ENCODE peak calls at places on chromosomes 4 and X, in five cellular contexts. R is H9, D is astrocyte of the spinal cord, F is left ventricle myocardium inferior, P is HFF-Myc. J is an unnamed sample.

GRCh38 chr4:96483308-96484030 is 643.6 kb downstream of the PDHA2 start:
- DNase-seq in R (peak), D (no peak), F (no peak), P (no peak), J (no peak)

GRCh38 chrX:37405954-37406353 is 56.8 kb downstream of the PRRG1 start:
- DNase-seq in R (no peak), D (peak), F (no peak), P (no peak), J (no peak)

GRCh38 chr4:7759221-7759620 is 180.4 kb downstream of the AFAP1 start:
- DNase-seq in R (no peak), D (no peak), F (no peak), P (no peak), J (peak)

GRCh38 chr4:75633846-75634245 is 3.5 kb upstream of the CDKL2 start:
- DNase-seq in R (no peak), D (peak), F (no peak), P (no peak), J (no peak)

GRCh38 chr4:81465668-81466357 is 5.9 kb downstream of the RASGEF1B start:
- DNase-seq in R (no peak), D (no peak), F (no peak), P (no peak), J (no peak)

GRCh38 chrX:134794692-134795091 is 136.4 kb upstream of the PLAC1 start:
- DNase-seq in R (no peak), D (no peak), F (no peak), P (no peak), J (no peak)

GRCh38 chrX:50691820-50692219 is 122.2 kb downstream of the SHROOM4 start:
- DNase-seq in R (peak), D (peak), F (no peak), P (peak), J (no peak)

GRCh38 chr4:86848136-86848535 is 1.0 kb downstream of the SLC10A6 start:
- DNase-seq in R (no peak), D (peak), F (no peak), P (no peak), J (no peak)

GRCh38 chr4:121484633-121485032 is 103.8 kb upstream of the QRFPR start:
- DNase-seq in R (peak), D (peak), F (no peak), P (peak), J (no peak)

GRCh38 chrX:102975016-102975415 is 37.9 kb downstream of the RAB40AL start:
- DNase-seq in R (no peak), D (no peak), F (no peak), P (no peak), J (no peak)

GRCh38 chr4:76896731-76897521 is 1.0 kb downstream of the SOWAHB start:
- DNase-seq in R (peak), D (peak), F (peak), P (no peak), J (peak)

GRCh38 chrX:20362268-20363002 is 95.7 kb upstream of the RPS6KA3 start:
- DNase-seq in R (no peak), D (peak), F (no peak), P (no peak), J (no peak)

GRCh38 chr4:54073481-54073880 is 9.1 kb upstream of the CHIC2 start:
- DNase-seq in R (no peak), D (no peak), F (no peak), P (no peak), J (no peak)

GRCh38 chrX:75156537-75156945 is 458 bp upstream of the ABCB7 start:
- DNase-seq in R (no peak), D (no peak), F (no peak), P (no peak), J (no peak)

GRCh38 chr4:25928320-25928955 is 14.4 kb downstream of the SMIM20 start:
- DNase-seq in R (no peak), D (no peak), F (no peak), P (no peak), J (no peak)

GRCh38 chr4:70183168-70183939 is 12.2 kb upstream of the ODAM start:
- DNase-seq in R (peak), D (peak), F (no peak), P (no peak), J (no peak)

GRCh38 chrX:118271770-118272169 is 74.1 kb upstream of the WDR44 start:
- DNase-seq in R (no peak), D (no peak), F (no peak), P (peak), J (no peak)

GRCh38 chr4:16449381-16449780 is 223.1 kb upstream of the TAPT1 start:
- DNase-seq in R (no peak), D (no peak), F (no peak), P (no peak), J (no peak)

GRCh38 chr4:16450031-16450430 is 223.8 kb upstream of the TAPT1 start:
- DNase-seq in R (no peak), D (no peak), F (no peak), P (no peak), J (no peak)

GRCh38 chr4:16448240-16448639 is 222.0 kb upstream of the TAPT1 start:
- DNase-seq in R (no peak), D (no peak), F (no peak), P (no peak), J (no peak)

DNA sequence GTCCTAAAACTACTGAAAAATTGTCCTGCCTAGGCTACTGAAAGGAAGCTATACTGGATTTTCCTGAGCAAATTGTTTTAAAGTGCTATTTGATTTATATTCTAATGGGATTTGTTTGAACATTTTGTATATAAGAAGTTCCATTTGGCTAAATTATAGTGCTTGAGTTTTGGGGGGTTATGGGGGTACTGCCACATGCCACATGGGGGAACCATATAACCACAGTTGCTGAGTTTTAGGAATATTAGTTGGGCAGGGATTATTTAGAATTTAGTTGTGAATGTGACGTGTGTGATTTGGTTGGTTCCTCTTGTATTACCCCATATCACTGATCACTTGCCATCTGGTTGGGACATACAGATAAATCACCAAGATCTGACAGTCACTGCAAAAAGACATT is 224.5 kb upstream of the TAPT1 start:
- DNase-seq in R (no peak), D (no peak), F (no peak), P (no peak), J (no peak)
- TF ChIP-seq CTCF in R (peak), D (peak), F (peak), P (peak), J (no peak)

DNA sequence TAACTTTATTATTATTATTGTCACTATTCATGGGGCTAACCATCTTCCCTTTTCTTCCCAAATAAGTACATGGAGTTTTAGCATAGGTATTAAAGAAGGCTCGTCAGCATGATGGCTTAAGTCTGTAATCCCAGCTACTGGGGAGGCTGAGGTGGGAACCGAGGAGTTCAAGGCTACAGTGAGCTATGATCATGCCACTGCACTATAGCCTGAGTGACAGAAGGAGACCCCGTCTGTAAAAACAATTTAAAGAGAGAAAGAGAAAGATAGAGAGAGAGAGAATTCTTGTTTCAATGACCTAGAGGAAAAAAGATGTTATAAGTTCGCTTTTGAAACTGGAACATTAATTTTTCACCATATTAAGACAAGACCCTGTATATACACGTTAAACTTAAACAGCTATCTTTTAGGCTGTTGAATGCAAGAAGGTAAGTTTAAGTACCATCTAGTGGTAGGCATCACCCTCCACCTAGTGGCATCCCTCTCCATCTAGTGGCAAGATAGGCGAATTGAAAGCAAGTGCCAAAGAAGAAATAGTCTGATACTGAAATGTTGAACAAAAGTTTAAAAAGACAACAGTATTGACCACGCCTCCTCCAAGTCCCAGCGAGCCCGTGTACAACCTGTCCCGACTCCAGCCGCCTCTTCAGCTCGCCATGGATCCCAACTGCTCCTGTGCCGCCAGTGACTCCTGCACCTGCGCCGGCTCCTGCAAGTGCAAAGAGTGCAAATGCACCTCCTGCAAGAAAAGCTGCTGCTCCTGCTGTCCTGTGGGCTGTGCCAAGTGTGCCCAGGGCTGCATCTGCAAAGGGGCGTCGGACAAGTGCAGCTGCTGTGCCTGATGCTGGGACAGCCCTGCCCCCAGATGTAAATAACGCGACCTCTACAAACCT is 26.0 kb upstream of the YTHDC1 start:
- DNase-seq in R (peak), D (peak), F (no peak), P (no peak), J (no peak)
- TF ChIP-seq CTCF in R (peak), D (peak), F (peak), P (peak), J (peak)

DNA sequence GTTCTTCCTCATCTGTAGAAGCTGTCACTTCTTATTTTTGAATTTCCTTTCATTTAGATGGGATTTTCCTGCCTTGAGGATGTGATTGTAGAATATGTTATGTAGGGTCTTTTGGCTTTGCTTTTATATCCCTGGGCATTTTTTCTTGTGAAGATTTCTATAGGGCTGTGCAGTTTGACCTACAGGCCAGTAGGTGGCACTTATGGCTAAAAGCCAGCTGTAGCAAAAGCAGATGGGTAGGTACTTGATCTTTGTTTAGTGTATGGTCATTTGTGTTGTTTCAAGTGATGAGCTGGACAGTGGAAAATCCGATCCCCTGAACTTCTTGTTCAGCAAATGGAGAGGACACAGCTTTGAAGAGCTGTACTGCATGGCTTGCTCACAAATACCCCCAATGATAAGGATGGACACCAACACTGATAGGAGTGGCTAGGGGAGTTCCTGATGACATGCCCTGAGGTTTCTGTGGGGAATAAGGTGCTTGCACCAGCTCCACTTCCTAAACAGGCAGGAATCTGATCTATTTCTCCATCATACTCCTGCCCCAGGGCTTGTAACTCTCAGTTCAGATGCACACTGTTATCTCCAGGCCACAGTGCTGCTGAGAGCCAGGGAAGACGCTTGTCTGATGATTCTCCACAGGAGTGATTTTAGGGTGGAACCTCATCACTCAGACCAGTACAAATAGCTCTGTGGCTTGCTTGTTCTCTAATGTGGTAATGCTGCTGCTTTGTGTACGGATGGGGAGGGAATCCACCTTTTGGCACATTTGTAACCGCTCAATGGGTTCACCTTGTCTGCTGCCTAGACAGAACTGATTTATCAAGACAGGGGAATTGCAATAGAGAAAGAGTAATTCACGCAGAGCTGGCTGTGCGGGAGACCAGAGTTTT is 417.1 kb upstream of the MAGEB16 start:
- DNase-seq in R (no peak), D (peak), F (no peak), P (no peak), J (no peak)
- TF ChIP-seq CTCF in R (peak), D (peak), F (peak), P (peak), J (no peak)

GRCh38 chr4:84482564-84483563 is 16.2 kb downstream of the NKX6-1 start:
- DNase-seq in R (peak), D (no peak), F (no peak), P (no peak), J (no peak)
- TF ChIP-seq CTCF in R (peak), D (peak), F (peak), P (peak), J (no peak)

DNA sequence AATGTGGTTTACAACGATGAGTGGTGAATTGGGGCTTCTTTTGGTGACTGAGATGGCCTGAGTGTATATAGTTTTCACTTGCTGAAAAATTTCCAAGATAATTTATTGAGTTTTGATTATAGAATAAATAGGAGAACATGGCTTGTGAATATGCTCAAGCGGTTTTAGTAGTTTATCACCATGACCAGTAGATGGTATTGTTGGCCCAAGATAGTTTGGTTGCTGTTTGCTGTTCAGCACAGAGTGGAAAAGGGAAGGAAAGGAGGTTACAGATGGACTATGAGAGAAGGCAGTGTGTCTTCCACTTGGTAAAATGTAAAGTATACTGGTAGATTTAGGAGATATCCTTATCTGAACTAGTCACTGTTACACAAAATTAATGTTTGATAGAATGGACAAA is 55.8 kb upstream of the POU4F2 start:
- DNase-seq in R (no peak), D (no peak), F (no peak), P (no peak), J (no peak)
- TF ChIP-seq CTCF in R (peak), D (no peak), F (no peak), P (no peak), J (no peak)

DNA sequence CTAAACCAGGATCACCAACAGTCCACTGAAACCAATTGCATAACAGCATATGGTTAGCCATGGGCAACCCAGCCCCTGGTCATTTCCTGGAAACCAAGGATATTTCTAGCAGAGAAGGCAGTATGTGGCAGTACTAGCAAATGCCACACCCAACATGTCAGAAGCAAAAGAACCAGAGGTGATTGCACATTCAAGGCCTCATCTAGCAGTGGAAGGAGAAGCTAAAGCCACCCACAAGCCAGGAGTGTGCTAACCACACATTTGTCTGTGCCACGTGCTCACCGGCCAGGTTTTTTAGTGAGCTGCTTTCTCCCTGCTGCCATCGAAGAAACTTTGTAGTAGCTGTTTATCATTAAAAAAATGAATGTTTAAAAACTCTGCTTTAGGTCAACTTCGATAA is 42.0 kb downstream of the TEC start:
- DNase-seq in R (no peak), D (no peak), F (no peak), P (no peak), J (no peak)
- TF ChIP-seq CTCF in R (no peak), D (no peak), F (no peak), P (no peak), J (no peak)

GRCh38 chr4:48912349-48912748 is 5.8 kb upstream of the OCIAD2 start:
- DNase-seq in R (no peak), D (no peak), F (no peak), P (no peak), J (no peak)
- TF ChIP-seq CTCF in R (no peak), D (no peak), F (no peak), P (no peak), J (no peak)

DNA sequence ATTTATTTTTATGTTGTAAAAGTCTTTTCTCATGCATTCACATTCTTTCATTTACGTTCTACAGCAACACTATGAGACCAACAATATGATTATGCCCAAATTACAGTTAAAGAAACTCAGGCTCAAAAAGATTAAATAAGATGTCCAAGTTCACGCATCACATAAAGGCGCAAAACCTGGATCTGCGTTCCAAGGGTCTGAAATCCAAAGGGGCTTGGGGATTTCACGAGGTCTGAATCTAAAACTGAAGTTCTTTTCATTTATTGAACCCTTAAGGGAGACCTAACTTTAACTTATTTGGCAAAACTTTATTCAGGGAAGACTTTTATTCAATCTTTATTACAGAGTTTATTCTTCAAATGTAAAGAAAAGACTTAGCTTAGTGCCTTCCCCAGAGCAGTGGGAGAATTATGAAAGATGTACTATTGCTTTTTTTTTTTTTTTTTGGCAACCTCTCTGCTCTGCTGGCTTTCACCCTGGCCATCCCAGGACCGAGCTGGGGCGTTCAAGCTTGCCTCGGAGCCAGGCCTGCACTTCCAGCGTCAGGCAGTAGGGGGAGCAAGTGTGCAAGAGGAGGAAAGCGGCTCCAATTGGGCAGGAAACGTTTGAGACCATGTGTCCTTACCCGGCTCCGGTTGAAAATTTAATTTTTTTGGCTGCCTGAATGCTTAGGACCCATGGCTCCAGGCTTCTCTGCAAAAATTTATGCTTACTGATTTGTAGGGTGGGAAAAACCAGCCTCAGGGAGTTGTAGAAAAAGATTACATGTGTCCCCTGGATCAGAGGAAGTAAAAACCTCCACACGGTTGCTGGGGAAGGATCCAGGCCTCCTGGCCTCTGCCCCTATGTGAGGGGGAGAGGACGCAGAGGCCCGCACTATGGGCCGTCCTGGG is 344.3 kb upstream of the KLF3 start:
- DNase-seq in R (peak), D (peak), F (peak), P (peak), J (peak)
- TF ChIP-seq CTCF in R (peak), D (peak), F (peak), P (peak), J (peak)

GRCh38 chr4:154781983-154782293 is 866 bp downstream of the RBM46 start:
- DNase-seq in R (no peak), D (no peak), F (no peak), P (no peak), J (no peak)

GRCh38 chr4:154781126-154781982 is at the start of gene RBM46:
- DNase-seq in R (peak), D (no peak), F (no peak), P (no peak), J (no peak)

GRCh38 chr4:154779362-154779947 is 1.6 kb upstream of the RBM46 start:
- DNase-seq in R (no peak), D (peak), F (no peak), P (peak), J (no peak)
- TF ChIP-seq CTCF in R (peak), D (peak), F (peak), P (peak), J (no peak)

GRCh38 chr4:37971202-37971601 is 11.0 kb downstream of the PTTG2 start:
- DNase-seq in R (no peak), D (no peak), F (no peak), P (no peak), J (no peak)

GRCh38 chr4:37967749-37968148 is 7.6 kb downstream of the PTTG2 start:
- DNase-seq in R (no peak), D (no peak), F (no peak), P (no peak), J (no peak)

GRCh38 chr4:37973481-37973880 is 13.3 kb downstream of the PTTG2 start:
- DNase-seq in R (no peak), D (no peak), F (no peak), P (no peak), J (no peak)

GRCh38 chr4:37968747-37969146 is 8.5 kb downstream of the PTTG2 start:
- DNase-seq in R (no peak), D (no peak), F (no peak), P (no peak), J (no peak)

DNA sequence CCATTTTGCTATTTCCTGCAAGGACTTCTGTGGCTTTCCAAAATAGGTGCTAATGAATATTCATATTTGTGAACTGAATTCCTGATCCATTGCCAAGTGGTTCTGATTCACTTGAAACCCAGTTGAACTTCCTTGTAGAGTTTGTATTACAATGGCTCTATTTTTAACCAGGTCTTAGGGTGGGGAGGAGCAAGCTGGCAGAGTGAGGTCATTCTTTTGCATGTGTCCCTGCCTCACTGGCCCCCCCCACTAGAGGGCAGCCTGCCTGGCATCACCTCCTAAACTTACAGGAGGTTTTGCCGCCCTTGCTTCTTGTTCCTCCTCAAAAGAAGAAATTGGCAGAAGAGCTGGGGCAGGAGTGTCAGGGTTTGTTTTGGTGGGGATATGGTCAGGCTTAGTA is 10.5 kb downstream of the PTTG2 start:
- DNase-seq in R (peak), D (peak), F (peak), P (no peak), J (peak)
- TF ChIP-seq CTCF in R (peak), D (peak), F (peak), P (peak), J (no peak)